ENCODE peak calls at places on chromosomes 12 and 14, in eight cellular contexts. K is fibroblast of lung; P is tibial artery; Q is activated naive CD4-positive, alpha-beta T cell treated with anti-CD3 and anti-CD28 coated beads for 36 hours; I is NAMALWA; R is esophagus muscularis mucosa; T is C1 segment of cervical spinal cord; D is GM10248. S is an unnamed sample.

GRCh38 chr12:83346333-83346732 is 659.6 kb downstream of the TMTC2 start:
- DNase-seq in K (no peak), P (no peak), Q (no peak), I (no peak), R (no peak), T (no peak), D (no peak), S (no peak)

GRCh38 chr12:93426406-93426805 is 15.3 kb downstream of the UBE2N start:
- DNase-seq in K (no peak), P (no peak), Q (peak; percentile 34), I (no peak), R (no peak), T (no peak), D (no peak), S (no peak)

GRCh38 chr14:32319368-32320049 is 9.6 kb upstream of the AKAP6 start:
- DNase-seq in K (peak; percentile 30), P (no peak), Q (no peak), I (no peak), R (no peak), T (no peak), D (no peak), S (no peak)

GRCh38 chr12:127559349-127560040 is 707.5 kb upstream of the TMEM132C start:
- DNase-seq in K (peak; percentile 99), P (no peak), Q (peak; percentile 87), I (peak; percentile 52), R (peak; percentile 90), T (no peak), D (no peak), S (peak; percentile 97)

GRCh38 chr12:75812341-75813018 is 219.1 kb downstream of the PHLDA1 start:
- DNase-seq in K (peak; percentile 77), P (no peak), Q (no peak), I (no peak), R (no peak), T (peak; percentile 34), D (no peak), S (peak; percentile 80)

GRCh38 chr12:122072031-122072970 is 6.3 kb upstream of the MLXIP start:
- DNase-seq in K (peak; percentile 94), P (peak; percentile 71), Q (no peak), I (no peak), R (no peak), T (peak; percentile 53), D (no peak), S (peak; percentile 84)

GRCh38 chr14:38290601-38291190 is 34.8 kb upstream of the CLEC14A start:
- DNase-seq in K (peak; percentile 96), P (no peak), Q (no peak), I (no peak), R (no peak), T (no peak), D (no peak), S (peak; percentile 85)

GRCh38 chr12:132597333-132598283 is 12.8 kb downstream of the LRCOL1 start:
- DNase-seq in K (peak; percentile 72), P (no peak), Q (no peak), I (peak; percentile 61), R (no peak), T (no peak), D (no peak), S (no peak)

GRCh38 chr12:25089738-25090137 is 105.2 kb downstream of the DNAI7 start:
- DNase-seq in K (peak; percentile 23), P (no peak), Q (peak; percentile 50), I (no peak), R (no peak), T (no peak), D (no peak), S (no peak)

GRCh38 chr12:111276189-111276588 is 92.7 kb downstream of the PHETA1 start:
- DNase-seq in K (no peak), P (no peak), Q (no peak), I (no peak), R (no peak), T (no peak), D (no peak), S (no peak)

GRCh38 chr12:42873401-42873800 is 283.9 kb upstream of the PRICKLE1 start:
- DNase-seq in K (peak; percentile 77), P (no peak), Q (no peak), I (no peak), R (no peak), T (no peak), D (no peak), S (no peak)

GRCh38 chr12:81610955-81611889 is 147.9 kb downstream of the PPFIA2 start:
- DNase-seq in K (no peak), P (no peak), Q (no peak), I (peak; percentile 27), R (no peak), T (no peak), D (no peak), S (no peak)

GRCh38 chr12:19299765-19300164 is 139.5 kb upstream of the AEBP2 start:
- DNase-seq in K (peak; percentile 68), P (no peak), Q (no peak), I (no peak), R (no peak), T (no peak), D (no peak), S (no peak)

GRCh38 chr14:50756300-50756699 is 74.7 kb downstream of the NIN start:
- DNase-seq in K (no peak), P (no peak), Q (no peak), I (peak; percentile 48), R (no peak), T (no peak), D (peak; percentile 22), S (no peak)

GRCh38 chr14:71361335-71361734 is 454.1 kb downstream of the PCNX1 start:
- DNase-seq in K (peak; percentile 51), P (no peak), Q (no peak), I (no peak), R (no peak), T (no peak), D (no peak), S (no peak)

GRCh38 chr14:90624228-90624627 is 192.0 kb downstream of the TTC7B start:
- DNase-seq in K (peak; percentile 68), P (peak; percentile 42), Q (no peak), I (no peak), R (no peak), T (no peak), D (no peak), S (no peak)

GRCh38 chr14:69547701-69548348 is 26.8 kb downstream of the CCDC177 start:
- DNase-seq in K (peak; percentile 53), P (no peak), Q (peak; percentile 18), I (no peak), R (no peak), T (no peak), D (peak; percentile 50), S (no peak)

GRCh38 chr12:3629082-3629830 is 123.7 kb downstream of the CRACR2A start:
- DNase-seq in K (no peak), P (no peak), Q (no peak), I (no peak), R (no peak), T (no peak), D (no peak), S (no peak)

GRCh38 chr14:67457782-67458181 is 30.7 kb downstream of the TMEM229B start:
- DNase-seq in K (peak; percentile 39), P (no peak), Q (no peak), I (no peak), R (no peak), T (peak; percentile 87), D (no peak), S (no peak)

GRCh38 chr14:98259881-98260280 is 1012.1 kb downstream of the BCL11B start:
- DNase-seq in K (peak; percentile 14), P (no peak), Q (no peak), I (no peak), R (no peak), T (no peak), D (no peak), S (no peak)

GRCh38 chr12:28350502-28350901 is 160.2 kb downstream of the CCDC91 start:
- DNase-seq in K (no peak), P (no peak), Q (no peak), I (no peak), R (no peak), T (no peak), D (no peak), S (no peak)

GRCh38 chr14:33932526-33933292 is 18.2 kb downstream of the EGLN3 start:
- DNase-seq in K (peak; percentile 45), P (no peak), Q (no peak), I (no peak), R (no peak), T (no peak), D (no peak), S (peak; percentile 51)

GRCh38 chr14:100127853-100128455 is 31.5 kb downstream of the DEGS2 start:
- DNase-seq in K (no peak), P (no peak), Q (no peak), I (no peak), R (no peak), T (no peak), D (no peak), S (no peak)

GRCh38 chr12:42963993-42964392 is 374.4 kb upstream of the PRICKLE1 start:
- DNase-seq in K (no peak), P (no peak), Q (no peak), I (no peak), R (no peak), T (no peak), D (no peak), S (no peak)

GRCh38 chr12:1799882-1800645 is 20.3 kb upstream of the LRTM2 start:
- DNase-seq in K (no peak), P (no peak), Q (no peak), I (no peak), R (no peak), T (no peak), D (no peak), S (no peak)

GRCh38 chr12:107515446-107515958 is 170.1 kb upstream of the PWP1 start:
- DNase-seq in K (peak; percentile 99), P (peak; percentile 89), Q (peak; percentile 64), I (no peak), R (peak; percentile 92), T (no peak), D (no peak), S (peak; percentile 93)

GRCh38 chr14:55122441-55122986 is 6.5 kb upstream of the LGALS3 start:
- DNase-seq in K (peak; percentile 36), P (no peak), Q (no peak), I (no peak), R (no peak), T (no peak), D (no peak), S (no peak)

GRCh38 chr12:71157601-71158233 is at the start of gene TSPAN8:
- DNase-seq in K (no peak), P (no peak), Q (no peak), I (no peak), R (no peak), T (no peak), D (no peak), S (no peak)

GRCh38 chr14:99670361-99671229 is 13.5 kb upstream of the CYP46A1 start:
- DNase-seq in K (peak; percentile 70), P (no peak), Q (no peak), I (no peak), R (no peak), T (no peak), D (no peak), S (no peak)